ENCODE peak calls at places on chromosomes 5 and 9, in seven cellular contexts. D is RPMI8226; M is GM12892; Z is stimulated activated CD8-positive, alpha-beta memory T cell treated with anti-CD3 and anti-CD28 coated beads, Interleukin-15, amount 100 ng/mL, for 1 hour; F is astrocyte of the hippocampus; J is cardiac muscle cell; T is EH. R is an unnamed sample.
A peak's percentile ranks its signal among the peaks of the same experiment; 100 is the strongest.

GRCh38 chr9:136610426-136610825 is 52.3 kb upstream of the EGFL7 start:
- DNase-seq in D (peak; percentile 32), M (no peak), Z (no peak), F (no peak), J (no peak), T (no peak), R (no peak)

GRCh38 chr5:113043491-113043931 is 66.9 kb downstream of the DCP2 start:
- DNase-seq in D (no peak), M (no peak), Z (no peak), F (no peak), J (peak; percentile 54), T (peak; percentile 42), R (peak; percentile 15)

GRCh38 chr5:87776785-87777184 is 364.1 kb upstream of the CCNH start:
- DNase-seq in D (no peak), M (no peak), Z (no peak), F (no peak), J (no peak), T (no peak), R (no peak)

GRCh38 chr5:56588636-56589485 is 226.5 kb upstream of the MAP3K1 start:
- DNase-seq in D (peak; percentile 99), M (peak; percentile 50), Z (peak; percentile 12), F (no peak), J (no peak), T (no peak), R (no peak)

GRCh38 chr9:78539904-78540303 is 243.0 kb downstream of the PSAT1 start:
- DNase-seq in D (no peak), M (no peak), Z (no peak), F (peak; percentile 91), J (no peak), T (peak; percentile 87), R (no peak)

GRCh38 chr9:74362423-74362822 is 134.7 kb upstream of the RORB start:
- DNase-seq in D (no peak), M (no peak), Z (no peak), F (peak; percentile 1), J (no peak), T (no peak), R (no peak)

GRCh38 chr9:113578877-113579269 is 115.3 kb downstream of the RGS3 start:
- DNase-seq in D (peak; percentile 88), M (peak; percentile 91), Z (peak; percentile 70), F (peak; percentile 97), J (peak; percentile 91), T (peak; percentile 98), R (peak; percentile 69)

GRCh38 chr9:19049872-19050636 is 827 bp downstream of the RRAGA start:
- DNase-seq in D (peak; percentile 15), M (no peak), Z (no peak), F (peak; percentile 52), J (peak; percentile 53), T (peak; percentile 61), R (no peak)

GRCh38 chr5:52989781-52990530 is 804 bp downstream of the ITGA2 start:
- DNase-seq in D (peak; percentile 49), M (no peak), Z (no peak), F (peak; percentile 80), J (peak; percentile 66), T (peak; percentile 55), R (no peak)

GRCh38 chr9:122398371-122398924 is 27.6 kb downstream of the PTGS1 start:
- DNase-seq in D (no peak), M (no peak), Z (no peak), F (no peak), J (peak; percentile 69), T (no peak), R (no peak)

GRCh38 chr9:91193658-91194391 is 167.9 kb downstream of the AUH start:
- DNase-seq in D (peak; percentile 82), M (peak; percentile 54), Z (peak; percentile 20), F (peak; percentile 89), J (peak; percentile 98), T (peak; percentile 94), R (peak; percentile 70)

GRCh38 chr9:100601216-100601615 is 23.3 kb downstream of the CAVIN4 start:
- DNase-seq in D (peak; percentile 55), M (no peak), Z (no peak), F (peak; percentile 78), J (peak; percentile 73), T (peak; percentile 71), R (no peak)

GRCh38 chr9:120362446-120362845 is 217.5 kb downstream of the CDK5RAP2 start:
- DNase-seq in D (no peak), M (no peak), Z (no peak), F (no peak), J (peak; percentile 48), T (peak; percentile 39), R (no peak)

GRCh38 chr9:134939080-134939733 is 21.5 kb upstream of the FCN1 start:
- DNase-seq in D (no peak), M (no peak), Z (no peak), F (no peak), J (no peak), T (no peak), R (no peak)

GRCh38 chr5:143248822-143249579 is 154.5 kb downstream of the NR3C1 start:
- DNase-seq in D (no peak), M (no peak), Z (no peak), F (peak; percentile 67), J (peak; percentile 65), T (peak; percentile 87), R (no peak)

GRCh38 chr5:157558089-157558595 is 17.4 kb downstream of the ADAM19 start:
- DNase-seq in D (no peak), M (no peak), Z (no peak), F (peak; percentile 81), J (peak; percentile 42), T (peak; percentile 87), R (no peak)

GRCh38 chr5:4097194-4097593 is 501.6 kb downstream of the IRX1 start:
- DNase-seq in D (no peak), M (no peak), Z (no peak), F (no peak), J (no peak), T (no peak), R (no peak)

GRCh38 chr9:137161558-137162483 is 8.0 kb downstream of the LRRC26 start:
- DNase-seq in D (peak; percentile 25), M (no peak), Z (no peak), F (no peak), J (no peak), T (no peak), R (no peak)